ENCODE peak calls at places on chromosomes 5 and 9, in five cellular contexts. U is esophagus squamous epithelium, S is substantia nigra, Q is uterus, A is spleen. E is an unnamed sample.

GRCh38 chr9:20312732-20313131 is 309.6 kb downstream of the MLLT3 start:
- DNase-seq in U (no peak), S (no peak), Q (no peak), A (no peak), E (no peak)

GRCh38 chr9:129235931-129236331 is 57.9 kb upstream of the IER5L start:
- DNase-seq in U (no peak), S (no peak), Q (no peak), A (peak), E (no peak)

GRCh38 chr5:87300744-87301143 is 33.1 kb downstream of the RASA1 start:
- DNase-seq in U (no peak), S (no peak), Q (no peak), A (no peak), E (no peak)

GRCh38 chr5:134255418-134256150 is 29.7 kb upstream of the PPP2CA start:
- DNase-seq in U (no peak), S (no peak), Q (no peak), A (no peak), E (no peak)

GRCh38 chr9:38066907-38067610 is 2.0 kb downstream of the SHB start:
- DNase-seq in U (no peak), S (no peak), Q (peak), A (peak), E (peak)

GRCh38 chr9:115162946-115163345 is 45.0 kb upstream of the TNC start:
- DNase-seq in U (no peak), S (no peak), Q (no peak), A (no peak), E (no peak)

GRCh38 chr5:139764250-139764791 is 31.3 kb upstream of the PSD2 start:
- DNase-seq in U (no peak), S (no peak), Q (no peak), A (peak), E (peak)

GRCh38 chr9:129703667-129704355 is 38.4 kb downstream of the PRRX2 start:
- DNase-seq in U (no peak), S (no peak), Q (peak), A (no peak), E (no peak)

GRCh38 chr9:135346438-135347050 is 133.0 kb upstream of the PPP1R26 start:
- DNase-seq in U (no peak), S (no peak), Q (no peak), A (no peak), E (no peak)

GRCh38 chr9:26181836-26182235 is 503.6 kb upstream of the TUSC1 start:
- DNase-seq in U (no peak), S (no peak), Q (no peak), A (no peak), E (no peak)

GRCh38 chr9:11973511-11973910 is 719.7 kb upstream of the TYRP1 start:
- DNase-seq in U (no peak), S (no peak), Q (no peak), A (no peak), E (no peak)

GRCh38 chr9:28824410-28824963 is 1251.2 kb upstream of the C9orf72 start:
- DNase-seq in U (no peak), S (no peak), Q (no peak), A (no peak), E (no peak)

GRCh38 chr5:39432687-39433086 is 7.9 kb upstream of the DAB2 start:
- DNase-seq in U (no peak), S (no peak), Q (no peak), A (no peak), E (no peak)

GRCh38 chr5:119355636-119356383 is at the start of gene TNFAIP8:
- DNase-seq in U (peak), S (no peak), Q (peak), A (peak), E (peak)

GRCh38 chr5:57117601-57118000 is 56.3 kb upstream of the GPBP1 start:
- DNase-seq in U (no peak), S (no peak), Q (no peak), A (no peak), E (no peak)

GRCh38 chr5:56673171-56673570 is 142.2 kb upstream of the MAP3K1 start:
- DNase-seq in U (no peak), S (no peak), Q (no peak), A (no peak), E (no peak)

GRCh38 chr9:10052916-10053315 is 559.9 kb downstream of the PTPRD start:
- DNase-seq in U (no peak), S (no peak), Q (no peak), A (no peak), E (no peak)

GRCh38 chr9:33170464-33171156 is 3.5 kb upstream of the B4GALT1 start:
- DNase-seq in U (no peak), S (peak), Q (no peak), A (peak), E (no peak)

GRCh38 chr5:68950111-68950510 is 143.7 kb upstream of the SLC30A5 start:
- DNase-seq in U (no peak), S (no peak), Q (no peak), A (no peak), E (no peak)

GRCh38 chr9:122695696-122696095 is 20.8 kb downstream of the OR1L3 start:
- DNase-seq in U (no peak), S (no peak), Q (no peak), A (no peak), E (no peak)

GRCh38 chr9:121326130-121326838 is 43.8 kb downstream of the STOM start:
- DNase-seq in U (no peak), S (no peak), Q (peak), A (peak), E (no peak)

GRCh38 chr9:73736266-73736665 is 584.6 kb downstream of the ANXA1 start:
- DNase-seq in U (no peak), S (no peak), Q (no peak), A (no peak), E (no peak)

GRCh38 chr5:88667187-88668141 is 215.5 kb downstream of the MEF2C start:
- DNase-seq in U (no peak), S (no peak), Q (no peak), A (no peak), E (no peak)

GRCh38 chr5:139635606-139636206 is 12.4 kb upstream of the CXXC5 start:
- DNase-seq in U (no peak), S (no peak), Q (peak), A (peak), E (no peak)

GRCh38 chr5:81398741-81399140 is 4.8 kb upstream of the ACOT12 start:
- DNase-seq in U (no peak), S (no peak), Q (no peak), A (no peak), E (no peak)

GRCh38 chr5:100706796-100707195 is 171.6 kb downstream of the FAM174A start:
- DNase-seq in U (no peak), S (no peak), Q (no peak), A (no peak), E (no peak)

GRCh38 chr9:68777070-68777763 is 72.2 kb downstream of the PIP5K1B start:
- DNase-seq in U (no peak), S (no peak), Q (no peak), A (no peak), E (no peak)

GRCh38 chr9:108636023-108636422 is 219.8 kb downstream of the ACTL7B start:
- DNase-seq in U (no peak), S (no peak), Q (no peak), A (no peak), E (no peak)

GRCh38 chr5:43190755-43191603 is 1.0 kb upstream of the NIM1K start:
- DNase-seq in U (no peak), S (no peak), Q (no peak), A (no peak), E (no peak)

GRCh38 chr5:173736374-173736773 is 119.9 kb upstream of the BOD1 start:
- DNase-seq in U (no peak), S (no peak), Q (no peak), A (no peak), E (no peak)

GRCh38 chr9:6078382-6079105 is 63.1 kb upstream of the RANBP6 start:
- DNase-seq in U (no peak), S (no peak), Q (no peak), A (no peak), E (no peak)

GRCh38 chr9:137694962-137695875 is 76.4 kb downstream of the EHMT1 start:
- DNase-seq in U (no peak), S (peak), Q (peak), A (no peak), E (peak)

GRCh38 chr9:131951905-131952304 is 127.8 kb downstream of the MED27 start:
- DNase-seq in U (no peak), S (peak), Q (no peak), A (no peak), E (no peak)

GRCh38 chr5:172444626-172445365 is 9.5 kb downstream of the SH3PXD2B start:
- DNase-seq in U (no peak), S (no peak), Q (no peak), A (peak), E (no peak)
- H3K27ac ChIP-seq in U (peak), S (no peak), Q (peak), A (no peak), E (no peak)

GRCh38 chr5:178305801-178306200 is 73.2 kb upstream of the PHYKPL start:
- DNase-seq in U (no peak), S (no peak), Q (no peak), A (peak), E (no peak)

GRCh38 chr5:178304016-178304415 is 71.4 kb upstream of the PHYKPL start:
- DNase-seq in U (no peak), S (no peak), Q (no peak), A (peak), E (no peak)

GRCh38 chr5:178306430-178307225 is 74.0 kb upstream of the PHYKPL start:
- DNase-seq in U (no peak), S (no peak), Q (no peak), A (peak), E (no peak)

GRCh38 chr5:178307266-178308045 is 74.9 kb upstream of the PHYKPL start:
- DNase-seq in U (no peak), S (no peak), Q (no peak), A (peak), E (no peak)

GRCh38 chr5:178304761-178305645 is 72.4 kb upstream of the PHYKPL start:
- DNase-seq in U (no peak), S (no peak), Q (no peak), A (peak), E (no peak)
- H3K27ac ChIP-seq in U (no peak), S (no peak), Q (peak), A (no peak), E (no peak)

DNA sequence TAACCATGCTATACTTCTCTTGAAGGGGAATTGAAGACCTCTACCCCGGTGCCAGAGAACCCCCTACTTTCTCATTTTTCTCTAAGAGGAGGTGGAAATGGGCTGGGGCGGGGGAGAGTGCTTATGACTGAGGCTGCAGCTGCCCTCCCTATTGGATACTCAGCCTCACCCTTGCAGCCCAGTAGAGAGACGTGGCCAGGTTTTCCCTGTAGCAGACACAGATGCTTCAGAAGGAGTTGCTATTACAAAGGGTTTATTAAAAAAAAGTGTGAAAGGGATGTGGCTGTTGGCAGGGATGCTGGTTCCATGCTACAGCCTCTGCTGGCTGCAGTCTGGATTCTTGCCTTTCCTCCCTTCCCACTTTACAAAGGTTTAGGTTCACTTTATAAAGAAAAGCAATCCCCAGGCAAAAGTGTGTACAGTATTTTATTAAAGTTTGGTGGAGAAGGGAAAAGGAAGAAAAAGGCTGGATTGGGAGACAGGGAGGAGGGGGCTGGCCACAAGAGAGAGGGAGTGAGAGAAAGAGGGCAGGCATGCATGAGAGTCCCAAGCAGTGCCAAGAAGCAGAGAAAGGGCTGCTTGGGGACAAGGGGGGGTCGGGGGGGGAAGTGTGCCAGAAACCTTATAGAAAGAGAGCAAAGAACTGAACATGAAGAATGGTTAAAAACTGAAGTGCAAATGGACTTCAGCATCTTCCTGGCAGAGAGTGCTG is 29.5 kb upstream of the NFIB start:
- DNase-seq in U (no peak), S (no peak), Q (no peak), A (no peak), E (no peak)
- H3K27ac ChIP-seq in U (peak), S (peak), Q (peak), A (no peak), E (peak)

GRCh38 chr5:34504967-34505366 is 151.2 kb upstream of the RAI14 start:
- DNase-seq in U (no peak), S (no peak), Q (no peak), A (no peak), E (no peak)
- H3K27ac ChIP-seq in U (no peak), S (peak), Q (peak), A (no peak), E (peak)

E was measured in caudate nucleus.